ENCODE peak calls at places on chromosomes 5 and 9, in six cellular contexts. A is T-helper 2 cell, H is T-helper 1 cell, I is EL, P is iris pigment epithelial cell, U is astrocyte of the cerebellum. G is an unnamed sample.

GRCh38 chr9:83978992-83979811 is 813 bp downstream of the HNRNPK start:
- DNase-seq in A (peak), H (peak), I (peak), P (peak), U (peak), G (peak)

GRCh38 chr9:81829201-81829882 is 98.9 kb upstream of the SPATA31D4 start:
- DNase-seq in A (no peak), H (no peak), I (no peak), P (peak), U (no peak), G (no peak)

GRCh38 chr5:136538534-136538933 is 173.2 kb upstream of the TRPC7 start:
- DNase-seq in A (no peak), H (no peak), I (peak), P (no peak), U (no peak), G (no peak)

GRCh38 chr9:126506361-126507317 is 107.1 kb upstream of the LMX1B start:
- DNase-seq in A (no peak), H (no peak), I (no peak), P (no peak), U (no peak), G (peak)

GRCh38 chr5:1029945-1030625 is 21.5 kb downstream of the NKD2 start:
- DNase-seq in A (no peak), H (no peak), I (no peak), P (no peak), U (no peak), G (peak)

GRCh38 chr5:54561646-54562045 is 44.1 kb downstream of the SNX18 start:
- DNase-seq in A (no peak), H (no peak), I (no peak), P (no peak), U (no peak), G (no peak)

GRCh38 chr5:23013395-23013994 is 160.4 kb upstream of the CDH12 start:
- DNase-seq in A (no peak), H (no peak), I (no peak), P (no peak), U (no peak), G (no peak)

GRCh38 chr5:72159501-72159911 is 52.2 kb downstream of the MAP1B start:
- DNase-seq in A (no peak), H (no peak), I (peak), P (peak), U (no peak), G (no peak)

GRCh38 chr9:104074876-104075275 is 19.2 kb upstream of the SMC2 start:
- DNase-seq in A (no peak), H (no peak), I (peak), P (peak), U (peak), G (no peak)

GRCh38 chr5:122781465-122781864 is 6.6 kb downstream of the SNX2 start:
- DNase-seq in A (no peak), H (no peak), I (no peak), P (no peak), U (no peak), G (no peak)

GRCh38 chr5:124477577-124477976 is 268.9 kb downstream of the ZNF608 start:
- DNase-seq in A (no peak), H (no peak), I (no peak), P (no peak), U (peak), G (no peak)

GRCh38 chr9:114387678-114388431 is at the start of gene AKNA:
- DNase-seq in A (peak), H (peak), I (peak), P (peak), U (no peak), G (peak)

GRCh38 chr9:131826966-131827525 is 87.2 kb upstream of the RAPGEF1 start:
- DNase-seq in A (no peak), H (no peak), I (no peak), P (no peak), U (no peak), G (peak)

GRCh38 chr5:39211773-39212172 is 7.6 kb downstream of the FYB1 start:
- DNase-seq in A (no peak), H (no peak), I (no peak), P (no peak), U (no peak), G (no peak)

GRCh38 chr5:86806206-86806605 is 188.5 kb downstream of the COX7C start:
- DNase-seq in A (no peak), H (no peak), I (peak), P (no peak), U (no peak), G (no peak)

GRCh38 chr5:150298701-150299451 is 3.8 kb downstream of the ARSI start:
- DNase-seq in A (no peak), H (no peak), I (peak), P (peak), U (peak), G (peak)

GRCh38 chr5:34854459-34855174 is 15.7 kb downstream of the TTC23L start:
- DNase-seq in A (no peak), H (no peak), I (no peak), P (peak), U (peak), G (no peak)

GRCh38 chr5:78893959-78894676 is 91.0 kb downstream of the ARSB start:
- DNase-seq in A (no peak), H (no peak), I (no peak), P (peak), U (no peak), G (no peak)

GRCh38 chr5:110644357-110644756 is 82.1 kb downstream of the TMEM232 start:
- DNase-seq in A (no peak), H (no peak), I (no peak), P (no peak), U (peak), G (no peak)

GRCh38 chr9:115423646-115424045 is 305.7 kb upstream of the TNC start:
- DNase-seq in A (no peak), H (no peak), I (no peak), P (no peak), U (no peak), G (no peak)